ENCODE peak calls at places on chromosomes 1 and 21, in four cellular contexts. S is small intestine, X is brain microvascular endothelial cell, D is AG04450. C is an unnamed sample. For H3K27me3, the result is how much of the 10 kb centered on the place peaks cover.

GRCh38 chr21:24955275-24955961 is 651.9 kb downstream of the MRPL39 start:
- DNase-seq in S (no peak), X (no peak), D (no peak), C (no peak)

GRCh38 chr1:156502749-156503671 is 2.4 kb upstream of the MEF2D start:
- DNase-seq in S (peak), X (peak), D (peak), C (peak)

GRCh38 chr1:204149107-204149506 is 2.7 kb downstream of the ETNK2 start:
- DNase-seq in S (no peak), X (no peak), D (no peak), C (no peak)

GRCh38 chr1:174828264-174828663 is 171.5 kb upstream of the CACYBP start:
- DNase-seq in S (no peak), X (no peak), D (no peak), C (no peak)

GRCh38 chr21:31780944-31781343 is 49.0 kb upstream of the SCAF4 start:
- DNase-seq in S (no peak), X (no peak), D (no peak), C (no peak)

GRCh38 chr1:115337633-115338456 is at the start of gene NGF:
- DNase-seq in S (no peak), X (peak), D (peak), C (peak)

GRCh38 chr1:228781161-228781771 is 46.0 kb downstream of the RHOU start:
- DNase-seq in S (peak), X (peak), D (no peak), C (no peak)

GRCh38 chr21:41283211-41283818 is 33.3 kb upstream of the FAM3B start:
- DNase-seq in S (peak), X (peak), D (peak), C (no peak)

GRCh38 chr1:219277304-219277840 is 103.7 kb downstream of the LYPLAL1 start:
- DNase-seq in S (no peak), X (no peak), D (no peak), C (no peak)

GRCh38 chr1:50181027-50181663 is 72.4 kb downstream of the ELAVL4 start:
- DNase-seq in S (no peak), X (no peak), D (no peak), C (no peak)

GRCh38 chr1:109264379-109264755 is 15.0 kb downstream of the CELSR2 start:
- DNase-seq in S (no peak), X (no peak), D (no peak), C (no peak)

GRCh38 chr1:205013683-205014367 is 29.2 kb upstream of the CNTN2 start:
- DNase-seq in S (peak), X (no peak), D (no peak), C (peak)

GRCh38 chr1:232943679-232944252 is 6.6 kb upstream of the NTPCR start:
- DNase-seq in S (no peak), X (no peak), D (no peak), C (no peak)

GRCh38 chr1:91075233-91076135 is 53.6 kb upstream of the ZNF644 start:
- DNase-seq in S (no peak), X (no peak), D (no peak), C (no peak)

GRCh38 chr1:197180252-197180878 is 33.9 kb upstream of the ASPM start:
- DNase-seq in S (peak), X (peak), D (peak), C (no peak)

GRCh38 chr1:31573261-31573660 is 3.1 kb upstream of the TINAGL1 start:
- DNase-seq in S (no peak), X (no peak), D (no peak), C (no peak)

GRCh38 chr1:50424045-50424939 is 1.0 kb upstream of the DMRTA2 start:
- DNase-seq in S (no peak), X (no peak), D (no peak), C (no peak)

GRCh38 chr1:51330331-51331201 is at the start of gene TTC39A:
- DNase-seq in S (no peak), X (no peak), D (no peak), C (no peak)

GRCh38 chr1:59354754-59355337 is 58.0 kb downstream of the FGGY start:
- DNase-seq in S (peak), X (no peak), D (no peak), C (peak)

GRCh38 chr1:153936011-153936802 is 10.3 kb downstream of the DENND4B start:
- DNase-seq in S (no peak), X (no peak), D (no peak), C (no peak)

GRCh38 chr1:204065174-204065985 is 7.5 kb upstream of the SOX13 start:
- DNase-seq in S (peak), X (no peak), D (no peak), C (peak)

GRCh38 chr1:239778221-239778813 is 313.4 kb upstream of the FMN2 start:
- DNase-seq in S (no peak), X (no peak), D (no peak), C (no peak)

GRCh38 chr1:109113787-109114568 is at the start of gene ELAPOR1:
- DNase-seq in S (peak), X (no peak), D (no peak), C (peak)

GRCh38 chr1:196001188-196001587 is 607.1 kb downstream of the KCNT2 start:
- DNase-seq in S (no peak), X (no peak), D (no peak), C (no peak)

GRCh38 chr21:30600787-30601186 is at the start of gene KRTAP22-1:
- DNase-seq in S (no peak), X (no peak), D (no peak), C (no peak)

GRCh38 chr1:99943238-99943794 is 26.5 kb upstream of the SLC35A3 start:
- DNase-seq in S (peak), X (peak), D (peak), C (no peak)

GRCh38 chr1:231241751-231242150 is 739 bp downstream of the GNPAT start:
- DNase-seq in S (peak), X (no peak), D (no peak), C (peak)

GRCh38 chr1:52366517-52366827 is 467 bp upstream of the CC2D1B start:
- DNase-seq in S (no peak), X (no peak), D (no peak), C (no peak)

GRCh38 chr1:7827134-7827955 is 25.5 kb downstream of the UTS2 start:
- DNase-seq in S (peak), X (no peak), D (no peak), C (no peak)

GRCh38 chr1:25642710-25643109 is 26.1 kb downstream of the MAN1C1 start:
- DNase-seq in S (peak), X (peak), D (peak), C (no peak)

GRCh38 chr1:12774801-12775345 is 1.3 kb downstream of the PRAMEF12 start:
- DNase-seq in S (no peak), X (no peak), D (no peak), C (no peak)
- H3K27me3 ChIP-seq in S (under half), X (under half), D (under half), C (under half)

DNA sequence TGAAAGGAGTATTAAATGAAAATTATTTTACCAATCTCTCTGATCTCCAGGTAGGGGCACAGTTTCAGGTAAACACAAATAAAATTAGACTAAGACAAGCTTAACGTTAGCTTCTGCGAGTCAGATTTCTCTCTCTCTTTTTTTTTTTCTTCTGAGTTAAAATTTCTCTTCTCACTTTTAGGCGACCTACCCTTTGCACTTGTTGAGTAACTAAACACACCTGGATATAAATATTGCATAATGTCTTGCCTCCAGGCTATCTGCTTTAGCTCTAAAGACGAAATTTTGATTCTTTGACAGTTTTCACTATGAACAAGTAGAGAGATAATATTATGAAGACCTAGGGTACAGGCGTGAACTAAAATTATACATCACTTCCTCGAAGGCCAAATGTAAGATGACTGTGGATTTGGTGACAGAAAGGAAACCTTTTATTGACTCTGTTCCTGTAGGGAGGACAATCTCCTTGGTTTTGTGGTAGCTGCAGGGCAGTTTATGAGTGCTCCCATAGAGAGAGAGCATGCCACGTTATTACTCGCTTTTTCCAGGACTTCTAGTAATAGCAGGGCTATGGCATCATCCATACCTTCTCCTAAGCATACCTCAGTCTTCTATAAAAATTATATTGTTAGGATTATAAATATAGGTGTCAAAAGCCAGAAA is 303.8 kb upstream of the NEGR1 start:
- DNase-seq in S (no peak), X (no peak), D (no peak), C (no peak)
- H3K27me3 ChIP-seq in S (under half), X (under half), D (under half), C (under half)

GRCh38 chr1:117058810-117059209 is 1.3 kb upstream of the TTF2 start:
- DNase-seq in S (peak), X (no peak), D (no peak), C (no peak)
- H3K27me3 ChIP-seq in S (under half), X (under half), D (under half), C (under half)

DNA sequence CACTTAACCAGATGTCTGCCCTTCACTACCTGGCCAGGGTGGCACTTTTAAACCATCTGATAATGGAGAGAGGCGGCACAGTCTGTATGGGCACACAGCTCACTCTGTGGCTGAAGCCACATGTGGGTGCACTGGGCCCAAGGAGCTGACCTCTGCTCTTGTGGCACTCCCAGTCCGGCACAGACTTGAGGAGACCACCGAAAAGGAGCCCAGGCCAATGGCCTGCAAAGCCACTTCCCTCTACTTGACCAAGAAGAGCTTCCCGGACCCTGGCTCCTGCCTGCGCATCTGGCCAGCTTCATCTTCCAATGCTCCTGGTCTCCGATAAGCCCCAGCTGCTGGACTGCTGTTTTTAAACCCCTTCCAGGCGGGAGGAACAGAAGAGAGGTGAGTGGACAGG is 11.8 kb downstream of the GNG4 start:
- DNase-seq in S (no peak), X (no peak), D (no peak), C (no peak)
- H3K27me3 ChIP-seq in S (under half), X (under half), D (under half), C (under half)

GRCh38 chr1:10916311-10916710 is 96.1 kb upstream of the TARDBP start:
- DNase-seq in S (no peak), X (no peak), D (no peak), C (no peak)
- H3K27me3 ChIP-seq in S (under half), X (under half), D (under half), C (under half)